ENCODE peak calls at places on chromosomes 13 and 19, in six cellular contexts. U is H1, X is DND-41, D is IMR-90, H is astrocyte, Q is fibroblast of lung. T is an unnamed sample.

GRCh38 chr19:4597975-4598671 is 38.6 kb upstream of the SEMA6B start:
- DNase-seq in U (peak; percentile 91), X (peak; percentile 75), D (no peak), H (no peak), Q (no peak), T (peak; percentile 71)

GRCh38 chr13:48954086-48954485 is 21.6 kb upstream of the FNDC3A start:
- DNase-seq in U (no peak), X (no peak), D (peak; percentile 51), H (peak; percentile 66), Q (peak; percentile 76), T (no peak)

GRCh38 chr19:57830071-57830602 is at the start of gene ZNF587B:
- DNase-seq in U (peak; percentile 92), X (peak; percentile 61), D (peak; percentile 74), H (peak; percentile 44), Q (peak; percentile 57), T (peak; percentile 85)

GRCh38 chr19:7394728-7395359 is 46.1 kb downstream of the ARHGEF18 start:
- DNase-seq in U (peak; percentile 99), X (peak; percentile 92), D (peak; percentile 87), H (peak; percentile 68), Q (peak; percentile 82), T (peak; percentile 96)

GRCh38 chr19:48213959-48214358 is 41.8 kb downstream of the CARD8 start:
- DNase-seq in U (no peak), X (no peak), D (no peak), H (no peak), Q (no peak), T (no peak)

GRCh38 chr19:45769821-45770191 is 754 bp upstream of the SIX5 start:
- DNase-seq in U (peak; percentile 77), X (no peak), D (peak; percentile 38), H (no peak), Q (no peak), T (peak; percentile 89)

GRCh38 chr13:66826398-66826797 is 403.7 kb downstream of the PCDH9 start:
- DNase-seq in U (no peak), X (no peak), D (no peak), H (no peak), Q (no peak), T (no peak)

GRCh38 chr13:59534806-59535205 is 628.9 kb downstream of the DIAPH3 start:
- DNase-seq in U (no peak), X (no peak), D (no peak), H (no peak), Q (no peak), T (no peak)

GRCh38 chr19:1161716-1162115 is 12.4 kb downstream of the SBNO2 start:
- DNase-seq in U (no peak), X (no peak), D (peak; percentile 32), H (no peak), Q (no peak), T (no peak)

GRCh38 chr19:16623066-16623465 is 4.9 kb downstream of the MED26 start:
- DNase-seq in U (no peak), X (no peak), D (no peak), H (no peak), Q (no peak), T (no peak)

GRCh38 chr19:54325194-54325621 is 12.2 kb upstream of the LILRA5 start:
- DNase-seq in U (peak; percentile 65), X (peak; percentile 62), D (peak; percentile 8), H (no peak), Q (no peak), T (no peak)

GRCh38 chr19:50695251-50696064 is 24.1 kb downstream of the SHANK1 start:
- DNase-seq in U (peak; percentile 82), X (peak; percentile 58), D (no peak), H (no peak), Q (no peak), T (no peak)

GRCh38 chr13:59318320-59318930 is 845.3 kb downstream of the DIAPH3 start:
- DNase-seq in U (peak; percentile 90), X (peak; percentile 64), D (peak; percentile 46), H (peak; percentile 14), Q (peak; percentile 39), T (peak; percentile 76)

GRCh38 chr19:54209748-54210494 is 9.3 kb downstream of the RPS9 start:
- DNase-seq in U (no peak), X (peak; percentile 36), D (peak; percentile 98), H (peak; percentile 96), Q (peak; percentile 97), T (peak; percentile 95)

GRCh38 chr19:7769171-7769570 is 6.1 kb downstream of the CLEC4M start:
- DNase-seq in U (no peak), X (no peak), D (no peak), H (no peak), Q (no peak), T (no peak)

GRCh38 chr13:109968876-109969577 is 182.6 kb upstream of the IRS2 start:
- DNase-seq in U (no peak), X (no peak), D (no peak), H (no peak), Q (no peak), T (no peak)

GRCh38 chr13:79775830-79776229 is 294.9 kb downstream of the NDFIP2 start:
- DNase-seq in U (no peak), X (no peak), D (peak; percentile 87), H (peak; percentile 72), Q (peak; percentile 83), T (no peak)

GRCh38 chr13:36148436-36148835 is 17.3 kb upstream of the DCLK1 start:
- DNase-seq in U (no peak), X (no peak), D (no peak), H (peak; percentile 29), Q (peak; percentile 40), T (no peak)

GRCh38 chr13:47678201-47678963 is 322.7 kb downstream of the SUCLA2 start:
- DNase-seq in U (no peak), X (no peak), D (no peak), H (peak; percentile 61), Q (peak; percentile 63), T (no peak)

GRCh38 chr19:16355293-16356043 is 30.8 kb downstream of the KLF2 start:
- DNase-seq in U (no peak), X (no peak), D (no peak), H (no peak), Q (peak; percentile 19), T (peak; percentile 77)

GRCh38 chr19:45739498-45740439 is 6.5 kb downstream of the MEIOSIN start:
- DNase-seq in U (no peak), X (no peak), D (no peak), H (no peak), Q (no peak), T (no peak)

GRCh38 chr13:63840551-63841421 is 2425.1 kb upstream of the PCDH20 start:
- DNase-seq in U (no peak), X (no peak), D (no peak), H (no peak), Q (no peak), T (peak; percentile 61)

GRCh38 chr13:45119469-45119989 is 781 bp upstream of the GTF2F2 start:
- DNase-seq in U (no peak), X (peak; percentile 72), D (peak; percentile 77), H (peak; percentile 80), Q (peak; percentile 79), T (no peak)

GRCh38 chr13:45121421-45121820 is 1.1 kb downstream of the GTF2F2 start:
- DNase-seq in U (no peak), X (no peak), D (peak; percentile 53), H (no peak), Q (peak; percentile 43), T (no peak)

GRCh38 chr13:45122941-45123340 is 2.6 kb downstream of the GTF2F2 start:
- DNase-seq in U (no peak), X (no peak), D (no peak), H (no peak), Q (no peak), T (no peak)

GRCh38 chr13:45120967-45121366 is 657 bp downstream of the GTF2F2 start:
- DNase-seq in U (no peak), X (no peak), D (no peak), H (no peak), Q (no peak), T (no peak)

GRCh38 chr13:45119990-45120864 is at the start of gene GTF2F2:
- DNase-seq in U (peak; percentile 97), X (peak; percentile 88), D (peak; percentile 90), H (peak; percentile 84), Q (peak; percentile 89), T (peak; percentile 95)
- TF ChIP-seq CTCF in U (no peak), X (no peak), D (no peak), H (no peak), Q (no peak), T (no peak)

GRCh38 chr13:97239943-97240788 is 18.0 kb downstream of the MBNL2 start:
- DNase-seq in U (no peak), X (no peak), D (no peak), H (no peak), Q (no peak), T (no peak)

GRCh38 chr13:97239306-97239705 is 17.2 kb downstream of the MBNL2 start:
- DNase-seq in U (no peak), X (no peak), D (no peak), H (no peak), Q (no peak), T (no peak)

GRCh38 chr13:97238883-97239282 is 16.8 kb downstream of the MBNL2 start:
- DNase-seq in U (no peak), X (no peak), D (no peak), H (no peak), Q (no peak), T (no peak)

GRCh38 chr13:97237388-97237787 is 15.3 kb downstream of the MBNL2 start:
- DNase-seq in U (no peak), X (no peak), D (no peak), H (no peak), Q (no peak), T (no peak)

DNA sequence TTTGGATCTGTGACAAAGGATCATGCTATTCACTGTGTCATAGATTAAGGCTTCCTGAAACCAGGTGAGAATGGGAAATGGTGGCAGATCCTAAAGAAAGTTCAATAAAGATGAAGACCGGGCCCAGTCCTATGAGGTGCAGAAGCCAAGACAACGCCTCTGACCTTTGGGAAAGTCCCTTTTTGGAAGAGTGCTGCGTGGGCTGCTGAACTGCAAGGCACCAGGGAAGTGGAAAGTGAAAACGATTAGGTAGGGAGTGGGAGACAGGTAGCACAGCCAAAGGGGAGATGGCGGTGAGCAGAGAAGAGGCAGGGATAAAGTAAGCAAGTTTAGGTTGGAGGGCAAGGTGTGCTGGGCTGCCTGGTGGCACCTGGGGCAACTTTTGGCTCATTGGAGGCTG is 16.3 kb downstream of the MBNL2 start:
- DNase-seq in U (no peak), X (no peak), D (no peak), H (no peak), Q (no peak), T (no peak)
- H3K9ac ChIP-seq in U (no peak overlapping the region), X (no peak overlapping the region), D (no peak overlapping the region), H (no peak overlapping the region), Q (no peak overlapping the region), T (no peak overlapping the region)

GRCh38 chr13:99357149-99357596 is 50.0 kb upstream of the GPR183 start:
- DNase-seq in U (peak; percentile 22), X (no peak), D (peak; percentile 91), H (peak; percentile 85), Q (peak; percentile 89), T (no peak)
- H3K4me1 ChIP-seq in U (peaks cover 5% of the 10 kb centered on the region), X (peaks cover 26% of the 10 kb centered on the region), D (peaks cover 17% of the 10 kb centered on the region), H (peaks cover 34% of the 10 kb centered on the region), Q (peaks cover 8% of the 10 kb centered on the region), T (no peaks in the 10 kb centered on the region)

DNA sequence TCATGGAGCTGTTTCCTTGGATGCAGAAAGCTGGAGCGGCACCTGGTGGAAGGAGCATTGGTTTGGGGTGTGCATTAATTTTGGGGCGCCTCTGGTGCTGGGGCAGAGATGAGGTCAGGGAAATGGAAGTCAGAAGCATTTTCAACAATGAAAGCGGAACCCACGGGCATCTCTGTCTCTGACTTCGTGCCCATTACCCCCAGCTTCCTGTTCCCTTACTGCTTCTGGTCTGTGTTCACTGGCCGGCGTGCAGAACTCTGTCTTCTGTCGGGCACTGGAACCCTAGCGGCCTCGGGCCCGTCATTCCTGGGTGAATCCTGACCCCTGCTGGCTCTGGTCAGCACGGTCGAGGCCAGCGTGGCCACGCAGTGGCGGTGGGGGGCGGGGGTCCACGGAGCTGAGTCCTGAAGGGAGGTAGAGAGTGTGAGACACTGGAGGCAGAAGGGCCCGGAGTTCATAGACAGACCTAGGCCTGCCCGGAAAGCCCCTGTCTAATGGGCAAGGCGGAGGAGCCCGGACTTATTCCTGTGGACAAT is 7.9 kb upstream of the LINGO3 start:
- DNase-seq in U (peak; percentile 86), X (no peak), D (peak; percentile 56), H (no peak), Q (peak; percentile 56), T (no peak)
- TF ChIP-seq CTCF in U (peak; percentile 85), X (peak; percentile 35), D (peak; percentile 83), H (peak; percentile 32), Q (peak; percentile 60), T (peak; percentile 63)

T was measured in kidney.